ENCODE peak calls at places on chromosomes 6 and 20, in six cellular contexts. U is body of pancreas, Y is tibial nerve, M is sigmoid colon, O is uterus, I is heart left ventricle. Z is an unnamed sample.

GRCh38 chr6:498795-499231 is 107.3 kb downstream of the IRF4 start:
- DNase-seq in U (no peak), M (no peak), I (no peak), O (no peak), Y (no peak), Z (no peak)

GRCh38 chr20:61938839-61939690 is 126.6 kb downstream of the TAF4 start:
- DNase-seq in Y (no peak), M (peak; percentile 62), I (no peak), O (no peak), U (no peak), Z (no peak)

GRCh38 chr6:89859744-89860143 is 30.1 kb downstream of the CASP8AP2 start:
- DNase-seq in I (no peak), Y (no peak), U (no peak), M (no peak), O (no peak), Z (no peak)

GRCh38 chr20:731891-732560 is 36.3 kb downstream of the SLC52A3 start:
- DNase-seq in M (no peak), U (no peak), O (no peak), Y (no peak), I (no peak), Z (no peak)

GRCh38 chr6:170022827-170023619 is 267.9 kb downstream of the DLL1 start:
- DNase-seq in Y (no peak), U (no peak), O (no peak), I (peak; percentile 68), M (peak; percentile 32), Z (no peak)

GRCh38 chr6:26306248-26306647 is 58.8 kb upstream of the BTN3A2 start:
- DNase-seq in Y (no peak), U (no peak), I (no peak), M (no peak), O (no peak), Z (no peak)

GRCh38 chr6:84422380-84422968 is 195.0 kb upstream of the CEP162 start:
- DNase-seq in Y (peak; percentile 65), U (peak; percentile 7), O (no peak), M (no peak), I (peak; percentile 47), Z (no peak)

GRCh38 chr6:15473174-15473573 is 189.7 kb downstream of the DTNBP1 start:
- DNase-seq in I (no peak), M (no peak), U (no peak), Y (no peak), O (no peak), Z (peak; percentile 13)

GRCh38 chr6:145148392-145149175 is 586.7 kb downstream of the EPM2A start:
- DNase-seq in I (peak; percentile 21), O (no peak), M (no peak), U (peak; percentile 69), Y (no peak), Z (no peak)

GRCh38 chr20:9261781-9262180 is 192.9 kb downstream of the PLCB4 start:
- DNase-seq in Y (no peak), I (no peak), M (no peak), U (no peak), O (no peak), Z (no peak)

GRCh38 chr6:16840725-16841124 is 79.5 kb upstream of the ATXN1 start:
- DNase-seq in Y (no peak), O (no peak), U (no peak), I (no peak), M (no peak), Z (no peak)

GRCh38 chr6:69005194-69005593 is 370.1 kb downstream of the ADGRB3 start:
- DNase-seq in O (no peak), Y (no peak), M (no peak), I (no peak), U (no peak), Z (no peak)

GRCh38 chr20:51570755-51571469 is 28.4 kb upstream of the NFATC2 start:
- DNase-seq in Y (peak; percentile 37), O (no peak), M (no peak), U (no peak), I (peak; percentile 52), Z (no peak)
- H3K4me3 ChIP-seq in Y (no peak overlapping the region), O (no peak overlapping the region), M (peak overlapping the region; percentile 14), U (no peak overlapping the region), I (peak overlapping the region; percentile 31), Z (peak overlapping the region; percentile 14)

GRCh38 chr6:39452306-39452705 is 129.8 kb upstream of the KCNK16 start:
- DNase-seq in U (no peak), I (no peak), O (no peak), Y (no peak), M (no peak), Z (no peak)
- TF ChIP-seq POLR2A in U (no peak), I (no peak), O (no peak), Y (no peak), M (no peak), Z (no peak)

GRCh38 chr6:137810554-137811120 is 56.4 kb upstream of the TNFAIP3 start:
- DNase-seq in O (no peak), Y (no peak), M (no peak), U (no peak), I (no peak), Z (no peak)
- H3K4me3 ChIP-seq in O (no peak overlapping the region), Y (no peak overlapping the region), M (no peak overlapping the region), U (no peak overlapping the region), I (no peak overlapping the region), Z (no peak overlapping the region)

GRCh38 chr6:55678330-55679224 is 99.6 kb upstream of the HMGCLL1 start:
- DNase-seq in I (no peak), U (peak; percentile 23), O (no peak), Y (no peak), M (no peak), Z (no peak)
- TF ChIP-seq POLR2A in I (no peak), U (no peak), O (no peak), Y (no peak), M (no peak), Z (no peak)

DNA sequence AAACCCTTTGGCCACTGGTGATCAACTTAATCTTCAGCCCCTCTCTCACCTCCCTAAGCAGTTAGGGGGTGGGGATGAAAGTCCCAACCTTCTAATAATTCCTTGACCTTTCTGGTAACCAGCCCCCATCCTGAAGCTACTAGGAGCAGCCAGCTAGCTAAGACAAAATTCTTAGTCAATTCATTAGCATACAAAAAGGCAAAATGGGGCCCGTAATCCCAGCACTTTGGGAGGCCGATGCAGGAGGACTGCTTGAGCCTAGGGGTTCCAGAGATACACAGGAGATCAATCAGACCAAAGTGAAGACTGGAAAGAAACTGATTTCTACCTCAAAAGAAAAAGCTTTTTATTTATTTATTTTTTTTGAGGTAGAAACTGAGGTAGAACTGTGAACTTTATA is 1.8 kb downstream of the ASCC3 start:
- DNase-seq in U (no peak), M (no peak), Y (no peak), I (no peak), O (no peak), Z (no peak)
- H3K4me3 ChIP-seq in U (no peak overlapping the region), M (no peak overlapping the region), Y (no peak overlapping the region), I (no peak overlapping the region), O (no peak overlapping the region), Z (no peak overlapping the region)

DNA sequence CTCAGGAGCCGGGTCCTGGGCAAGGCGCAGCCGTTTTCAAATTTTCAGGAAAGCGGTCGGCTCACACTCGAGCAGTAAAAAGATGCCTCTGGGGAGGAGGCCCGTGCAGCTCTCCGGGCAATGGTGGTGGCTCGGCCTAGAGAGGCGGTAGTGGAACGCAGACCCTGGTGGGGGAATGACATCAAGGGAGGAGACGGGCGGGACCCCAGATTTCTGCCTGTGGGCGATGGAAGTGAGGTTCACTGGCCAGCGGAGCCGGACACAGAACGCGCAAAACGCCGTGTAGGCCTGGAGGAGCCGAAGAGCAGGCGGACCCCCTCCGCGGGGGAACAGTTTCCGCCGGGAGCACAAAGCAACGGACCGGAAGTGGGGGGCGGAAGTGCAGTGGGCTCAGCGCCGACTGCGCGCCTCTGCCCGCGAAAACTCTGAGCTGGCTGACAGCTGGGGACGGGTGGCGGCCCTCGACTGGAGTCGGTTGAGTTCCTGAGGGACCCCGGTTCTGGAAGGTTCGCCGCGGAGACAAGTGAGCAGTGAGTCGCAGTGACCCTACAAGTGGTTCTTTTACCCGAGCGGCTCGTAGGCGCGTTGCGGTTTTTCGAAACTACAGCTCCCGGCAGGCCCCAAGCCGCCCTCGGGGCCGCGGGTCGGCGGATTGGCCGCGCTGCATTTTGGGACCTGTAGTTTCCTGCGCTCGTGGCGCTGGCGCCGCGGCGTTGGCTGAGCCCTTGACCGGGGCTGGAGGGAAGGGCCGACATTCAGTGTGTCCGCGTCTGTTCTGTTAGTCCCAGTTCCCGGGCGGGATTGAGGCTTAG is at the start of gene RTEL1:
- DNase-seq in M (peak; percentile 96), Y (peak; percentile 80), O (peak; percentile 89), I (peak; percentile 94), U (peak; percentile 91), Z (no peak)
- TF ChIP-seq POLR2A in M (peak; percentile 39), Y (no peak), O (no peak), I (peak; percentile 35), U (peak; percentile 57), Z (no peak)

DNA sequence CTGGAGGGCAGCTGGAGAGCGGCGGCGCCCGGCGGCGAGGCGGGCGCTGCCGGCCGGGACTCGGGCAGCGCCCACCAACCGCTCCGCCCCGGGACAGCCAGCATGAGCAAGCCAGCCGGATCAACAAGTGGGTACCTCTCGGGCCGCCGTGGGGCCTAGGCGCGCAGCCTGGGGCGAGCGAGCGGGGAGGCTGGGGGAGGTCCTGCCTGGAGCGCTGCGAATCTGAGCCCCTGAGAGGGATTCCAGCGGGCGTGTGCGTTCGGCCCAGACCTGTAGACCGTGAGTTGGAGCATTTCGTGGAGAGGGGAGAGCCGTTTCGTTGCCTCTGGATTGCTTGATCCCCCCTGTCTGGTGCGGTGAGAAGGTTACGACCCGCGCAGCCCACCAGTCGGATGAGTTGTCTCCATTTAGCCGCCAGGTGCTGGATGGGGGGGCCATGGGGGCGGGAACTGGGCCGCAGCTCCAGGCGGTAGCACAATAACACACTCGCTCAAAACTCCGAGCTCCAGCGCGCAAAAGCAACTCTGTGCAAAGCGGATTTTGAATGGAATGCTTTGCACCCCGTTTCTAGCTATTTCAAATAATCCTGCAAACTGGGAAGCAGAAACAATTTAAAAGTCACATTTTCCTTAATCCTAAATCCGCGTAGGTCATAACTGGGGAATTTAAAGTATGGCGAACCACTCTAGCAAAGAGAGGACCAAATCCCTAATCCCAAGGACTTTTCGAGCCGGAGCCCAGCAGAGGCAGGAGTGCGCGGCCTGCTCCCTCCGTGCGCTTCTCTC is 1.0 kb downstream of the NR2E1 start:
- DNase-seq in Y (no peak), M (no peak), O (no peak), U (no peak), I (no peak), Z (no peak)
- H3K4me3 ChIP-seq in Y (no peak overlapping the region), M (no peak overlapping the region), O (no peak overlapping the region), U (no peak overlapping the region), I (no peak overlapping the region), Z (no peak overlapping the region)

DNA sequence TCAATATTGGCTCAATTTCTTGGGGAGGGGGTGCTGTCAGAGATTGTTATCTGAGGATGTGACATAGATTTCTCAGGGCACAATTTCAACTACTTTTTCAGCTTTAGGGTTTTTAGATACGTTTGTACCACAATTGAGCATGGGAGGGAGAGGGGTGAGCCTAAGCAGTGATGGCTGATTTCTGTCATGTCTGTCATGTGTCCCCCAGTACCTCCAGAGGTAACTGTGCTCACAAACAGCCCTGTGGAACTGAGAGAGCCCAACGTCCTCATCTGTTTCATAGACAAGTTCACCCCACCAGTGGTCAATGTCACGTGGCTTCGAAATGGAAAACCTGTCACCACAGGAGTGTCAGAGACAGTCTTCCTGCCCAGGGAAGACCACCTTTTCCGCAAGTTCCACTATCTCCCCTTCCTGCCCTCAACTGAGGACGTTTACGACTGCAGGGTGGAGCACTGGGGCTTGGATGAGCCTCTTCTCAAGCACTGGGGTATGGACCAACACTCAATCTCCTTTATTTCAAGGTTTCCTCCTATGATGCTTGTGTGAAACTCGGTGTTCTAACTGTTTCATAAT is 3.4 kb downstream of the HLA-DRA start:
- DNase-seq in Y (no peak), M (no peak), O (no peak), I (no peak), U (no peak), Z (no peak)
- TF ChIP-seq POLR2A in Y (no peak), M (no peak), O (no peak), I (no peak), U (no peak), Z (no peak)

Z was measured in vagina.